ENCODE peak calls at places on chromosomes 7 and 10, in four cellular contexts. E is amniotic stem cell, V is sigmoid colon, U is posterior vena cava. N is an unnamed sample.

GRCh38 chr10:91797077-91797690 is 1.0 kb upstream of the TNKS2 start:
- DNase-seq in E (no peak), V (no peak), U (no peak), N (no peak)

GRCh38 chr7:20385121-20385520 is 54.4 kb downstream of the ITGB8 start:
- DNase-seq in E (peak; percentile 59), V (no peak), U (no peak), N (no peak)

GRCh38 chr10:5518143-5518542 is 6.6 kb upstream of the CALML3 start:
- DNase-seq in E (no peak), V (peak; percentile 42), U (no peak), N (peak; percentile 78)

GRCh38 chr10:126049741-126050140 is 153.4 kb downstream of the FANK1 start:
- DNase-seq in E (no peak), V (no peak), U (no peak), N (no peak)

GRCh38 chr7:13742719-13743640 is 246.5 kb downstream of the ETV1 start:
- DNase-seq in E (no peak), V (no peak), U (peak; percentile 16), N (no peak)

GRCh38 chr10:16652154-16652553 is 130.5 kb upstream of the C1QL3 start:
- DNase-seq in E (no peak), V (no peak), U (no peak), N (no peak)

GRCh38 chr10:34998940-34999339 is 91.2 kb downstream of the CUL2 start:
- DNase-seq in E (no peak), V (no peak), U (no peak), N (no peak)

GRCh38 chr10:486668-487067 is 202.8 kb downstream of the DIP2C start:
- DNase-seq in E (no peak), V (no peak), U (peak; percentile 76), N (no peak)

GRCh38 chr7:113100091-113100723 is 13.6 kb upstream of the GPR85 start:
- DNase-seq in E (no peak), V (peak; percentile 82), U (no peak), N (no peak)

GRCh38 chr10:3165196-3165595 is 7.4 kb downstream of the PITRM1 start:
- DNase-seq in E (no peak), V (no peak), U (no peak), N (no peak)

GRCh38 chr10:89301721-89302445 is at the start of gene IFIT2:
- DNase-seq in E (peak; percentile 56), V (no peak), U (no peak), N (no peak)

GRCh38 chr10:92559051-92559450 is 14.8 kb downstream of the IDE start:
- DNase-seq in E (no peak), V (no peak), U (no peak), N (no peak)

GRCh38 chr7:55188590-55189446 is 170.0 kb downstream of the EGFR start:
- DNase-seq in E (no peak), V (no peak), U (no peak), N (peak; percentile 72)

GRCh38 chr7:3138206-3138605 is 94.5 kb upstream of the CARD11 start:
- DNase-seq in E (no peak), V (no peak), U (no peak), N (no peak)

GRCh38 chr7:2159176-2159520 is 73.6 kb downstream of the MAD1L1 start:
- DNase-seq in E (no peak), V (no peak), U (peak; percentile 59), N (no peak)

GRCh38 chr10:14604181-14605142 is 170.2 kb downstream of the FAM107B start:
- DNase-seq in E (peak; percentile 74), V (peak; percentile 90), U (peak; percentile 95), N (peak; percentile 40)

GRCh38 chr10:129761573-129761972 is 202.5 kb downstream of the EBF3 start:
- DNase-seq in E (no peak), V (no peak), U (peak; percentile 54), N (no peak)

GRCh38 chr7:143225047-143225446 is 3.2 kb downstream of the TAS2R40 start:
- DNase-seq in E (no peak), V (no peak), U (no peak), N (no peak)

GRCh38 chr7:3957735-3958491 is 656.9 kb downstream of the SDK1 start:
- DNase-seq in E (no peak), V (no peak), U (no peak), N (no peak)

GRCh38 chr10:88922041-88922440 is 30.5 kb downstream of the ACTA2 start:
- DNase-seq in E (no peak), V (no peak), U (no peak), N (no peak)

GRCh38 chr7:120920588-120920987 is 30.0 kb upstream of the ING3 start:
- DNase-seq in E (no peak), V (no peak), U (no peak), N (no peak)

GRCh38 chr7:630111-630511 is 96.4 kb upstream of the DNAAF5 start:
- DNase-seq in E (no peak), V (no peak), U (peak; percentile 71), N (no peak)

GRCh38 chr10:132144086-132144485 is 42.7 kb upstream of the DPYSL4 start:
- DNase-seq in E (no peak), V (no peak), U (peak; percentile 59), N (no peak)

GRCh38 chr10:71461457-71461856 is 64.7 kb downstream of the CDH23 start:
- DNase-seq in E (no peak), V (no peak), U (no peak), N (no peak)

GRCh38 chr7:140691368-140692045 is 5.0 kb upstream of the NDUFB2 start:
- DNase-seq in E (no peak), V (no peak), U (no peak), N (no peak)

N was measured in HuH-7.5.